ENCODE peak calls at places on chromosomes 3 and 15, in five cellular contexts. Q is neuronal stem cell, S is mesenchymal stem cell, K is trophoblast cell, M is H1. C is an unnamed sample.

GRCh38 chr15:89129123-89129815 is 41.0 kb downstream of the ABHD2 start:
- DNase-seq in M (peak), S (peak), K (peak), Q (no peak), C (peak)

GRCh38 chr3:21435871-21436270 is 315.1 kb downstream of the ZNF385D start:
- DNase-seq in M (no peak), Q (no peak), K (no peak), S (no peak), C (no peak)

GRCh38 chr3:123421353-123422174 is 27.3 kb downstream of the ADCY5 start:
- DNase-seq in S (peak), M (no peak), K (no peak), Q (no peak), C (no peak)

GRCh38 chr3:118882353-118882947 is 152.2 kb downstream of the IGSF11 start:
- DNase-seq in K (peak), M (peak), Q (peak), S (peak), C (peak)

GRCh38 chr3:44021646-44022594 is 219.8 kb upstream of the TOPAZ1 start:
- DNase-seq in K (no peak), M (peak), Q (no peak), S (no peak), C (no peak)

GRCh38 chr3:126435456-126436315 is 40.0 kb downstream of the ZXDC start:
- DNase-seq in M (no peak), S (no peak), Q (no peak), K (no peak), C (no peak)

GRCh38 chr15:67132276-67132675 is 66.9 kb downstream of the SMAD3 start:
- DNase-seq in Q (no peak), M (no peak), S (no peak), K (peak), C (no peak)

GRCh38 chr3:69999191-70000027 is at the start of gene SAMMSON:
- DNase-seq in M (peak), S (peak), K (no peak), Q (no peak), C (peak)

GRCh38 chr3:13135811-13136321 is 62.6 kb upstream of the IQSEC1 start:
- DNase-seq in S (no peak), K (no peak), Q (no peak), M (no peak), C (peak)
- H2BK12ac ChIP-seq in S (no peak), K (no peak), Q (no peak), M (peak), C (no peak)

GRCh38 chr3:111764645-111765091 is 94.4 kb upstream of the PHLDB2 start:
- DNase-seq in K (peak), Q (no peak), M (no peak), S (peak), C (no peak)

GRCh38 chr3:111763968-111764367 is 95.1 kb upstream of the PHLDB2 start:
- DNase-seq in K (peak), S (peak), Q (no peak), M (no peak), C (no peak)

GRCh38 chr3:111761309-111761795 is 97.7 kb upstream of the PHLDB2 start:
- DNase-seq in K (peak), S (peak), M (no peak), Q (no peak), C (no peak)

GRCh38 chr3:111763101-111763500 is 96.0 kb upstream of the PHLDB2 start:
- DNase-seq in Q (no peak), M (no peak), K (no peak), S (peak), C (no peak)

GRCh38 chr3:111762535-111762934 is 96.5 kb upstream of the PHLDB2 start:
- DNase-seq in K (no peak), Q (no peak), M (no peak), S (peak), C (no peak)
- H3K9ac ChIP-seq in K (no peak), Q (no peak), M (no peak), S (peak), C (no peak)

DNA sequence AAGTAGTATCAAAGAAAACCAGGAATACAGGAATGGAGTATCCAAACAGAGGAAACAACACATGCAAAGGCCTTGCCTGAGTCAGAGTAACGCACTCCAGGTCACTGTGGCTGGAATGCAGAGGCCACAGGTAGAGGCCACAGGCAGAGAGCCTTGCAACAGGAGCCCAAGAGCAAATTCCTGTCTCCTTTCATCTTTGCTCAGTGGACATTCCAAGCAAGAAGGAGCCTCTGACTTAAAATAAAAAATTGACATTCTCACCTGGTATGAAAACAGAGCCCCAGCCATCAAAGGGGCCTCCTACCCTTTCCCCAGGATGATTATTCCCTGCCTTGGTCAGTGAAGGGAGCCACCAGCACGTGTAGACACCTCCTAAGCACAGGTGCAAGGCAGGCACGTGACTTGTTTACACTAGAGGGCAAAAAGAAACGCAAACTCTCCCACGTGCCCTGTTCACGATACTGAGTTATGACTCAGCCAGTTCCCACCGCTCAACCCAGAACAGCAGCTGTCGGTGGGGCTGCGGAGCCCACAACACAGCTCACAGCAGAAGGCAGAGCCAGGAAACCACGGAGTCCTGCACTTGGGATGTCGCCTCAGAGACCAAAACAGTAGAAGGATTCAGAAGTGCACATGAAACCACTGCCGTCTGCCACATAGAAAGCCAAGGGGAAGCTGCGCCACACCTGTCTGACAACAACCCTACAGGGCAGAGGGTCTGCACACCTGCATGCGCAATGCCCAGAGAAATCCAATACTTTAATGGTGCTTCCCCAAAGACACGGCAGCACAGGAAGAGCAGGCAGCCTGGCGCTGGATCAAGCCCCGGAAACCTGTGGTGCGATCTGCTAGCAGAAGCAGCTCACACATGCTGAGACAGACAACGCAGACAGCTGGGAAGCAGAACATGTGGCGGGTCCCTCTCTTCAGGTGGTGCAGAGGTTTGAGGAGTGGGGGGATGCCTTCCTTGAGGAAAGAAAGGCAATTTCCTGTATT is 52.1 kb downstream of the ITGB5 start:
- DNase-seq in S (peak), M (peak), K (peak), Q (no peak), C (peak)
- H4K91ac ChIP-seq in S (peak), M (peak), K (peak), Q (no peak), C (no peak)

DNA sequence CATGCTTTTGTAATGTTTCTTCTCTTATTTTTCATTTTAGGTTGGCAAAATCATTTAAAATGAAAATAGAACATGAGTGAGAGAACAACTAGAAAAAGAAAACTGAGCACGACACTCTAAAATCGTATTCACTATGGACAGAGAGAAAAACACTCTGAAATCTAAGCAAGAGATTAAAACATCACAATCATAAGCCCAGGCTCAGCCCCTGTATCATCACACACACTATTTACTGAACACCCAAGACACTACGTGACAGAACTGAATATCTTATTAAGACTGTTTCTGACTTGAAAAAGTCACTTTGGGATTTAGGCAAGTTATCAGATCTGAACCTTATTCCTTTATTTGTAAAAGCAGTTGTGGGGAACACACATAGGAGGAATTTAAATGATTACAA is 82.6 kb upstream of the PLXND1 start:
- DNase-seq in K (no peak), Q (no peak), S (no peak), M (no peak), C (no peak)
- H2BK12ac ChIP-seq in K (no peak), Q (no peak), S (no peak), M (no peak), C (no peak)

C was measured in H9.